ENCODE peak calls at places on chromosome 19, in seven cellular contexts. One of them, this sample, is unnamed.

GRCh38 chr19:55216461-55217198 is 7.3 kb upstream of the PTPRH start:
- DNase-seq in IMR-90: peak
- DNase-seq in trophoblast cell: peak
- DNase-seq in mesenchymal stem cell: peak
- DNase-seq in mesendoderm: peak
- DNase-seq in H9: peak
- DNase-seq in H1: peak
- DNase-seq in this sample: peak

GRCh38 chr19:35262101-35262761 is 6.5 kb upstream of the USF2 start:
- DNase-seq in IMR-90: no peak
- DNase-seq in trophoblast cell: no peak
- DNase-seq in mesenchymal stem cell: no peak
- DNase-seq in mesendoderm: no peak
- DNase-seq in H9: peak
- DNase-seq in H1: no peak
- DNase-seq in this sample: no peak

GRCh38 chr19:45764947-45765346 is 4.1 kb downstream of the SIX5 start:
- DNase-seq in IMR-90: no peak
- DNase-seq in trophoblast cell: no peak
- DNase-seq in mesenchymal stem cell: no peak
- DNase-seq in mesendoderm: peak
- DNase-seq in H9: no peak
- DNase-seq in H1: no peak
- DNase-seq in this sample: no peak

GRCh38 chr19:19662344-19662743 is 1.1 kb downstream of the ATP13A1 start:
- DNase-seq in IMR-90: no peak
- DNase-seq in trophoblast cell: no peak
- DNase-seq in mesenchymal stem cell: no peak
- DNase-seq in mesendoderm: no peak
- DNase-seq in H9: no peak
- DNase-seq in H1: no peak
- DNase-seq in this sample: no peak

GRCh38 chr19:46955114-46955812 is 64.4 kb upstream of the NPAS1 start:
- DNase-seq in IMR-90: peak
- DNase-seq in trophoblast cell: no peak
- DNase-seq in mesenchymal stem cell: peak
- DNase-seq in mesendoderm: no peak
- DNase-seq in H9: no peak
- DNase-seq in H1: no peak
- DNase-seq in this sample: no peak

GRCh38 chr19:47540748-47541147 is 25.9 kb upstream of the NAPA start:
- DNase-seq in IMR-90: peak
- DNase-seq in trophoblast cell: peak
- DNase-seq in mesenchymal stem cell: peak
- DNase-seq in mesendoderm: peak
- DNase-seq in H9: no peak
- DNase-seq in H1: no peak
- DNase-seq in this sample: no peak

GRCh38 chr19:19948800-19949199 is 48.1 kb downstream of the ZNF93 start:
- DNase-seq in IMR-90: no peak
- DNase-seq in trophoblast cell: no peak
- DNase-seq in mesenchymal stem cell: no peak
- DNase-seq in mesendoderm: no peak
- DNase-seq in H9: no peak
- DNase-seq in H1: no peak
- DNase-seq in this sample: no peak

GRCh38 chr19:32322541-32322940 is 22.9 kb upstream of the ZNF507 start:
- DNase-seq in IMR-90: no peak
- DNase-seq in trophoblast cell: no peak
- DNase-seq in mesenchymal stem cell: no peak
- DNase-seq in mesendoderm: no peak
- DNase-seq in H9: no peak
- DNase-seq in H1: no peak
- DNase-seq in this sample: no peak

GRCh38 chr19:37413243-37414084 is 42.6 kb downstream of the ZNF527 start:
- DNase-seq in IMR-90: no peak
- DNase-seq in trophoblast cell: no peak
- DNase-seq in mesenchymal stem cell: peak
- DNase-seq in mesendoderm: peak
- DNase-seq in H9: no peak
- DNase-seq in H1: no peak
- DNase-seq in this sample: no peak

GRCh38 chr19:40633207-40633606 is 32.0 kb downstream of the LTBP4 start:
- DNase-seq in IMR-90: peak
- DNase-seq in trophoblast cell: no peak
- DNase-seq in mesenchymal stem cell: no peak
- DNase-seq in mesendoderm: no peak
- DNase-seq in H9: no peak
- DNase-seq in H1: no peak
- DNase-seq in this sample: no peak

GRCh38 chr19:49231389-49231788 is 73.8 kb downstream of the TRPM4 start:
- DNase-seq in IMR-90: no peak
- DNase-seq in trophoblast cell: no peak
- DNase-seq in mesenchymal stem cell: no peak
- DNase-seq in mesendoderm: peak
- DNase-seq in H9: no peak
- DNase-seq in H1: no peak
- DNase-seq in this sample: no peak

GRCh38 chr19:34985249-34986022 is 14.7 kb upstream of the GRAMD1A start:
- DNase-seq in IMR-90: peak
- DNase-seq in trophoblast cell: no peak
- DNase-seq in mesenchymal stem cell: no peak
- DNase-seq in mesendoderm: no peak
- DNase-seq in H9: peak
- DNase-seq in H1: no peak
- DNase-seq in this sample: no peak

GRCh38 chr19:18021121-18021755 is 13.3 kb downstream of the ARRDC2 start:
- DNase-seq in IMR-90: peak
- DNase-seq in trophoblast cell: peak
- DNase-seq in mesenchymal stem cell: peak
- DNase-seq in mesendoderm: no peak
- DNase-seq in H9: no peak
- DNase-seq in H1: no peak
- DNase-seq in this sample: no peak

GRCh38 chr19:35107541-35107939 is 8.1 kb upstream of the FXYD3 start:
- DNase-seq in IMR-90: no peak
- DNase-seq in trophoblast cell: no peak
- DNase-seq in mesenchymal stem cell: no peak
- DNase-seq in mesendoderm: no peak
- DNase-seq in H9: no peak
- DNase-seq in H1: no peak
- DNase-seq in this sample: no peak

GRCh38 chr19:53577968-53578367 is 40.0 kb downstream of the ZNF331 start:
- DNase-seq in IMR-90: no peak
- DNase-seq in trophoblast cell: peak
- DNase-seq in mesenchymal stem cell: no peak
- DNase-seq in mesendoderm: no peak
- DNase-seq in H9: no peak
- DNase-seq in H1: no peak
- DNase-seq in this sample: no peak

DNA sequence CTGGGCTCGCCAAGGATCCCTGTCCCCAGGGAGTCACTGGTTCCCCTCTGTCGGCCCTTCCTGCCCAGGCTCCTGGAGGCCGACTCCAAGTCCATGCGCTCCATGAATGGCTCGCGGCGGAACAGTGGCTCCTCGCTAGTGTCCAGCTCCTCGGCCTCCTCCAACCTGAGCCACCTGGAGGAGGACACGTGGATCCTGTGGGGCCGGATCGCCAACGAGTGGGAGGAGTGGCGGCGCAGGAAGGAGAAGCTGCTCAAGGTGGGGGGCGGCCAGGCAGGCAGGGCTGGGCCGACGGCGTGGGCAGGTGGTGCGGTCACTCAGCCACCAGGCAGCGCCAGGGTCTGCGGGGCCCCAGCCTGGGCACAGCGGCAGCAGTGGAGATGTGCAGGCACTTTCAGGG is 17.6 kb downstream of the EVI5L start:
- DNase-seq in IMR-90: no peak
- DNase-seq in trophoblast cell: no peak
- DNase-seq in mesenchymal stem cell: no peak
- DNase-seq in mesendoderm: no peak
- DNase-seq in H9: peak
- DNase-seq in H1: no peak
- DNase-seq in this sample: no peak
- H2BK5ac ChIP-seq in IMR-90: no peak
- H2BK5ac ChIP-seq in trophoblast cell: no peak
- H2BK5ac ChIP-seq in mesenchymal stem cell: no peak
- H2BK5ac ChIP-seq in mesendoderm: no peak
- H2BK5ac ChIP-seq in H9: no peak
- H2BK5ac ChIP-seq in H1: no peak
- H2BK5ac ChIP-seq in this sample: peak

GRCh38 chr19:10209305-10209704 is 14.6 kb upstream of the DNMT1 start:
- DNase-seq in IMR-90: peak
- DNase-seq in trophoblast cell: no peak
- DNase-seq in mesenchymal stem cell: peak
- DNase-seq in mesendoderm: no peak
- DNase-seq in H9: no peak
- DNase-seq in H1: no peak
- DNase-seq in this sample: no peak

GRCh38 chr19:10207026-10207425 is 12.3 kb upstream of the DNMT1 start:
- DNase-seq in IMR-90: no peak
- DNase-seq in trophoblast cell: no peak
- DNase-seq in mesenchymal stem cell: no peak
- DNase-seq in mesendoderm: no peak
- DNase-seq in H9: no peak
- DNase-seq in H1: no peak
- DNase-seq in this sample: no peak

GRCh38 chr19:10214784-10215183 is 16.3 kb downstream of the S1PR2 start:
- DNase-seq in IMR-90: peak
- DNase-seq in trophoblast cell: peak
- DNase-seq in mesenchymal stem cell: no peak
- DNase-seq in mesendoderm: peak
- DNase-seq in H9: no peak
- DNase-seq in H1: no peak
- DNase-seq in this sample: no peak

GRCh38 chr19:10211691-10212090 is 16.9 kb upstream of the DNMT1 start:
- DNase-seq in IMR-90: no peak
- DNase-seq in trophoblast cell: peak
- DNase-seq in mesenchymal stem cell: no peak
- DNase-seq in mesendoderm: no peak
- DNase-seq in H9: no peak
- DNase-seq in H1: no peak
- DNase-seq in this sample: no peak

GRCh38 chr19:10211071-10211470 is 16.3 kb upstream of the DNMT1 start:
- DNase-seq in IMR-90: no peak
- DNase-seq in trophoblast cell: no peak
- DNase-seq in mesenchymal stem cell: no peak
- DNase-seq in mesendoderm: no peak
- DNase-seq in H9: no peak
- DNase-seq in H1: no peak
- DNase-seq in this sample: no peak
- H2BK5ac ChIP-seq in IMR-90: no peak
- H2BK5ac ChIP-seq in trophoblast cell: no peak
- H2BK5ac ChIP-seq in mesenchymal stem cell: no peak
- H2BK5ac ChIP-seq in mesendoderm: no peak
- H2BK5ac ChIP-seq in H9: no peak
- H2BK5ac ChIP-seq in H1: no peak
- H2BK5ac ChIP-seq in this sample: no peak

GRCh38 chr19:57288373-57288772 is 8.1 kb downstream of the ZNF460 start:
- DNase-seq in IMR-90: no peak
- DNase-seq in trophoblast cell: no peak
- DNase-seq in mesenchymal stem cell: no peak
- DNase-seq in mesendoderm: no peak
- DNase-seq in H9: no peak
- DNase-seq in H1: no peak
- DNase-seq in this sample: no peak
- H2BK5ac ChIP-seq in IMR-90: no peak
- H2BK5ac ChIP-seq in trophoblast cell: no peak
- H2BK5ac ChIP-seq in mesenchymal stem cell: no peak
- H2BK5ac ChIP-seq in mesendoderm: no peak
- H2BK5ac ChIP-seq in H9: no peak
- H2BK5ac ChIP-seq in H1: no peak
- H2BK5ac ChIP-seq in this sample: no peak

DNA sequence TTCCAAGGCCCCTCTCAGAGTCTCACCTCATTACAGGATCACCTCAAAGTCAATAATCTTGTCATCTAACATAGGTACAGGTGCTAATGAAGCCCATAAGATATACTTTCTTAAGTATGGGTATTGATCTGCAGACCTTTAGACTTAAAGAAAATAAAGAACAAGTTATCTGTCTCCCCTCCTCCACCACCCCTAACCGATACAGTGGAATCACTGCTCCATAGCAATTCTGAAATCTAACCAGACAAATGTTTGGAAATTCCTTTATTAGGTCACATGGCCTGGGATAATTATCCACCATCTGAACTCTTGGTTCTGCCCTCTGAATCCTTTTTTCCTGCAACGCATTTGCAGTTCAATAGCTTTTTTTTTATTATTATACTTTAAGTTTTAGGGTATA is 4.5 kb upstream of the ZNF470 start:
- DNase-seq in IMR-90: no peak
- DNase-seq in trophoblast cell: no peak
- DNase-seq in mesenchymal stem cell: no peak
- DNase-seq in mesendoderm: no peak
- DNase-seq in H9: no peak
- DNase-seq in H1: no peak
- DNase-seq in this sample: no peak
- H2BK5ac ChIP-seq in IMR-90: no peak
- H2BK5ac ChIP-seq in trophoblast cell: no peak
- H2BK5ac ChIP-seq in mesenchymal stem cell: no peak
- H2BK5ac ChIP-seq in mesendoderm: no peak
- H2BK5ac ChIP-seq in H9: no peak
- H2BK5ac ChIP-seq in H1: no peak
- H2BK5ac ChIP-seq in this sample: no peak

GRCh38 chr19:16265890-16266585 is 58.6 kb upstream of the KLF2 start:
- DNase-seq in IMR-90: no peak
- DNase-seq in trophoblast cell: no peak
- DNase-seq in mesenchymal stem cell: no peak
- DNase-seq in mesendoderm: no peak
- DNase-seq in H9: no peak
- DNase-seq in H1: no peak
- DNase-seq in this sample: no peak
- H2BK5ac ChIP-seq in IMR-90: no peak
- H2BK5ac ChIP-seq in trophoblast cell: no peak
- H2BK5ac ChIP-seq in mesenchymal stem cell: no peak
- H2BK5ac ChIP-seq in mesendoderm: no peak
- H2BK5ac ChIP-seq in H9: no peak
- H2BK5ac ChIP-seq in H1: no peak
- H2BK5ac ChIP-seq in this sample: no peak

DNA sequence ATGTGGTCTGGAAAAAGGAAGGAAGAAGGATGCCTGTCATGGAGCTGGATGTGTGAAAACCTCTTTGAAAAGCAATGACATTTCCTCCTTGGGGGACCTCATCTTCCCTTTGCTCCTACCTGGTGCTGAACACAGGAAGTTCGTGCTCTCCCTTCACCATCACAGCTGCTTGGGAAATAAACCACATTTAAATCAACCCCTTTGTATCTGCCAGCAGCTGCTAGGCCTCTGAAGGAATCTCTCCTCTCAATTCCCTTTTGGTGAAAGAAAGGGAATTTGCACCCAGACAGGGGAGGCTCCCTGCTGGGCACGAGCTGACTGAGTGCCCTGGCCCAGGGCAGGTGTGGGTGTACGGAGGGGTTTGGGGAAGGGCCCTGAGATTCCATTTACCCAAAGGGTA is 437.7 kb downstream of the TSHZ3 start:
- DNase-seq in IMR-90: no peak
- DNase-seq in trophoblast cell: no peak
- DNase-seq in mesenchymal stem cell: no peak
- DNase-seq in mesendoderm: no peak
- DNase-seq in H9: no peak
- DNase-seq in H1: no peak
- DNase-seq in this sample: no peak
- H2BK5ac ChIP-seq in IMR-90: no peak
- H2BK5ac ChIP-seq in trophoblast cell: no peak
- H2BK5ac ChIP-seq in mesenchymal stem cell: no peak
- H2BK5ac ChIP-seq in mesendoderm: no peak
- H2BK5ac ChIP-seq in H9: no peak
- H2BK5ac ChIP-seq in H1: no peak
- H2BK5ac ChIP-seq in this sample: peak

This sample was measured in neuronal stem cell.